ENCODE peak calls at places on chromosomes 7 and 10, in eight cellular contexts. S is CD8-positive, alpha-beta memory T cell; T is AG10803; F is GM04504; B is cardiac muscle cell; H is SW480; K is stimulated activated CD8-positive, alpha-beta memory T cell treated with anti-CD3 and anti-CD28 coated beads, Interleukin-15, amount 100 ng/mL, for 1 hour; Y is M059J. O is an unnamed sample.

GRCh38 chr7:129454249-129454551 is 20.0 kb downstream of the STRIP2 start:
- DNase-seq in H (peak), F (no peak), K (no peak), B (peak), T (no peak), Y (peak), S (no peak), O (no peak)

GRCh38 chr10:69473304-69473985 is 22.2 kb downstream of the TSPAN15 start:
- DNase-seq in H (no peak), T (no peak), Y (no peak), K (no peak), F (no peak), B (no peak), S (no peak), O (no peak)

GRCh38 chr7:135833642-135834041 is 85.0 kb upstream of the FAM180A start:
- DNase-seq in B (no peak), F (no peak), T (no peak), K (no peak), H (no peak), S (no peak), Y (no peak), O (no peak)

GRCh38 chr7:81845628-81846259 is 75.9 kb upstream of the HGF start:
- DNase-seq in T (peak), H (no peak), S (no peak), F (no peak), Y (no peak), B (no peak), K (no peak), O (no peak)

GRCh38 chr10:28676968-28677888 is at the start of gene BAMBI:
- DNase-seq in F (peak), Y (peak), T (peak), S (peak), H (peak), B (peak), K (peak), O (peak)

GRCh38 chr7:121369462-121369861 is 26.6 kb downstream of the FAM3C start:
- DNase-seq in F (no peak), B (no peak), S (no peak), T (peak), Y (peak), H (no peak), K (no peak), O (no peak)

GRCh38 chr7:152565731-152566130 is 110.2 kb downstream of the XRCC2 start:
- DNase-seq in T (no peak), Y (no peak), K (no peak), S (no peak), H (no peak), B (no peak), F (no peak), O (no peak)

GRCh38 chr10:3763852-3764625 is 21.0 kb downstream of the KLF6 start:
- DNase-seq in K (no peak), H (peak), Y (peak), T (peak), B (no peak), F (no peak), S (no peak), O (no peak)

GRCh38 chr7:2478387-2478760 is 2.2 kb upstream of the GRIFIN start:
- DNase-seq in T (peak), F (peak), Y (peak), H (peak), S (no peak), K (no peak), B (no peak), O (no peak)

GRCh38 chr7:27251136-27251512 is 8.5 kb downstream of the EVX1 start:
- DNase-seq in S (no peak), F (no peak), B (no peak), H (no peak), Y (no peak), T (no peak), K (no peak), O (no peak)

GRCh38 chr7:33183504-33183903 is 54.1 kb downstream of the BBS9 start:
- DNase-seq in H (no peak), S (no peak), Y (no peak), F (peak), K (no peak), B (peak), T (peak), O (no peak)

O was measured in endothelial cell.